ENCODE peak calls at places on chromosome 18, in ten cellular contexts. Z is nephron progenitor cell; S is erythroblast; P is stimulated activated CD4-positive, alpha-beta T cell treated with anti-CD3 and anti-CD28 coated beads, TNF-alpha, amount 100 ng/mL, for 4 hours; X is GM12891; R is naive thymus-derived CD8-positive, alpha-beta T cell; U is tibial artery; Q is cardiac muscle cell; L is ACHN; B is MCF 10A. H is an unnamed sample.

GRCh38 chr18:48293954-48294893 is 115.0 kb downstream of the ZBTB7C start:
- DNase-seq in Q (no peak), Z (no peak), S (no peak), P (no peak), B (no peak), X (no peak), R (no peak), L (no peak), U (no peak), H (no peak)

GRCh38 chr18:57771183-57771582 is 31.9 kb downstream of the ATP8B1 start:
- DNase-seq in S (no peak), U (no peak), R (no peak), Q (no peak), Z (no peak), P (no peak), L (no peak), X (no peak), B (peak), H (no peak)

GRCh38 chr18:23824704-23825103 is 135.5 kb downstream of the LAMA3 start:
- DNase-seq in Z (no peak), P (no peak), R (no peak), U (no peak), L (peak), Q (no peak), S (no peak), X (no peak), B (peak), H (no peak)

GRCh38 chr18:79068299-79068945 is 772 bp upstream of the ATP9B start:
- DNase-seq in U (no peak), P (no peak), R (no peak), X (no peak), L (no peak), Z (peak), Q (no peak), S (no peak), B (no peak), H (no peak)

GRCh38 chr18:77203071-77203470 is 46.6 kb upstream of the GALR1 start:
- DNase-seq in U (no peak), B (no peak), P (no peak), R (no peak), X (no peak), Q (peak), Z (peak), S (no peak), L (no peak), H (no peak)

GRCh38 chr18:46696268-46696667 is 39.2 kb upstream of the LOXHD1 start:
- DNase-seq in R (no peak), L (no peak), Z (no peak), B (no peak), U (no peak), P (no peak), S (no peak), Q (no peak), X (no peak), H (no peak)

GRCh38 chr18:23689031-23689615 is at the start of gene LAMA3:
- DNase-seq in X (no peak), B (peak), Z (peak), Q (peak), P (no peak), S (no peak), U (peak), R (no peak), L (peak), H (peak)

GRCh38 chr18:22342625-22343024 is 75.1 kb downstream of the CTAGE1 start:
- DNase-seq in Q (peak), X (no peak), Z (no peak), R (peak), U (no peak), S (peak), P (no peak), B (peak), L (peak), H (no peak)

GRCh38 chr18:31497711-31498449 is at the start of gene DSG2:
- DNase-seq in Q (peak), R (no peak), X (peak), B (peak), L (peak), Z (peak), U (no peak), P (no peak), S (peak), H (peak)

GRCh38 chr18:70523035-70523797 is 234.4 kb downstream of the SOCS6 start:
- DNase-seq in P (no peak), Z (no peak), S (no peak), L (no peak), R (no peak), Q (no peak), X (no peak), B (no peak), U (no peak), H (no peak)

GRCh38 chr18:80035997-80036396 is 1.8 kb downstream of the RBFA start:
- DNase-seq in U (no peak), Z (no peak), P (no peak), X (no peak), B (no peak), Q (no peak), R (no peak), S (peak), L (no peak), H (no peak)

GRCh38 chr18:3612315-3612714 is 162.3 kb downstream of the TGIF1 start:
- DNase-seq in S (peak), Z (no peak), B (no peak), X (no peak), P (no peak), U (no peak), Q (no peak), L (no peak), R (no peak), H (no peak)

GRCh38 chr18:63161032-63161727 is 158.4 kb downstream of the BCL2 start:
- DNase-seq in X (no peak), U (no peak), R (peak), Q (no peak), Z (no peak), L (no peak), S (no peak), B (no peak), P (no peak), H (no peak)

GRCh38 chr18:74375999-74376398 is 60.4 kb downstream of the C18orf63 start:
- DNase-seq in P (no peak), L (peak), X (no peak), S (no peak), B (no peak), Z (no peak), U (no peak), R (no peak), Q (no peak), H (no peak)

GRCh38 chr18:70371908-70372307 is 83.1 kb downstream of the SOCS6 start:
- DNase-seq in S (no peak), U (no peak), X (no peak), P (no peak), Q (no peak), L (no peak), B (no peak), R (no peak), Z (no peak), H (no peak)

GRCh38 chr18:56637897-56638231 is 528 bp downstream of the TXNL1 start:
- DNase-seq in P (no peak), L (peak), X (no peak), Z (no peak), R (no peak), Q (peak), U (no peak), B (no peak), S (peak), H (peak)

GRCh38 chr18:63244585-63244984 is 75.0 kb downstream of the BCL2 start:
- DNase-seq in P (no peak), R (no peak), U (no peak), Z (no peak), X (no peak), B (no peak), S (no peak), L (no peak), Q (no peak), H (no peak)

GRCh38 chr18:63604791-63605567 is 17.8 kb downstream of the SERPINB13 start:
- DNase-seq in S (no peak), Z (no peak), L (no peak), B (peak), P (no peak), Q (no peak), X (no peak), U (no peak), R (no peak), H (no peak)

GRCh38 chr18:12770469-12771219 is 67.8 kb downstream of the PSMG2 start:
- DNase-seq in U (no peak), B (no peak), Q (no peak), S (no peak), X (no peak), Z (no peak), R (no peak), L (no peak), P (no peak), H (no peak)

GRCh38 chr18:74222710-74223497 is 68.9 kb downstream of the CYB5A start:
- DNase-seq in Z (no peak), R (no peak), Q (no peak), S (peak), P (no peak), X (no peak), U (no peak), B (no peak), L (no peak), H (no peak)

GRCh38 chr18:22485808-22486244 is 68.1 kb upstream of the CTAGE1 start:
- DNase-seq in P (no peak), X (no peak), L (no peak), B (peak), Z (no peak), Q (no peak), R (no peak), U (no peak), S (no peak), H (no peak)

GRCh38 chr18:10285283-10285640 is 169.2 kb upstream of the APCDD1 start:
- DNase-seq in U (no peak), X (no peak), S (no peak), P (no peak), R (no peak), Q (no peak), L (no peak), Z (no peak), B (no peak), H (no peak)

GRCh38 chr18:79275992-79276391 is 119.7 kb upstream of the NFATC1 start:
- DNase-seq in X (peak), U (no peak), Z (no peak), B (peak), S (no peak), L (no peak), Q (no peak), R (no peak), P (no peak), H (no peak)

GRCh38 chr18:32848836-32849235 is 76.0 kb upstream of the KLHL14 start:
- DNase-seq in U (no peak), Z (no peak), R (no peak), L (no peak), P (no peak), S (no peak), X (no peak), Q (no peak), B (no peak), H (no peak)

GRCh38 chr18:51098082-51098481 is 68.1 kb downstream of the SMAD4 start:
- DNase-seq in U (no peak), S (no peak), R (no peak), L (no peak), Q (no peak), P (no peak), Z (no peak), X (no peak), B (no peak), H (no peak)

GRCh38 chr18:35619468-35619867 is 37.9 kb downstream of the GALNT1 start:
- DNase-seq in B (no peak), R (no peak), L (no peak), X (no peak), Z (no peak), Q (no peak), P (no peak), S (no peak), U (no peak), H (no peak)

H was measured in Caco-2.